ENCODE peak calls at places on chromosomes 3 and 15, in five cellular contexts. E, G, B, V and C are unnamed samples.

GRCh38 chr15:89781891-89782618 is 5.9 kb downstream of the MESP2 start:
- DNase-seq in E (no peak), G (peak), B (peak), V (no peak), C (peak)

GRCh38 chr3:37984596-37984995 is 6.0 kb upstream of the VILL start:
- DNase-seq in E (no peak), G (no peak), B (no peak), V (no peak), C (no peak)

GRCh38 chr3:139586420-139587017 is 47.0 kb upstream of the RBP1 start:
- DNase-seq in E (no peak), G (no peak), B (no peak), V (no peak), C (no peak)

GRCh38 chr15:101255615-101256350 is 3.9 kb upstream of the CHSY1 start:
- DNase-seq in E (no peak), G (no peak), B (peak), V (no peak), C (no peak)

GRCh38 chr3:14508966-14509795 is 31.0 kb downstream of the GRIP2 start:
- DNase-seq in E (peak), G (peak), B (peak), V (peak), C (peak)

GRCh38 chr3:16366581-16366980 is 101.6 kb downstream of the OXNAD1 start:
- DNase-seq in E (no peak), G (no peak), B (no peak), V (no peak), C (no peak)

GRCh38 chr3:56890448-56891083 is 88.8 kb upstream of the ARHGEF3 start:
- DNase-seq in E (no peak), G (no peak), B (no peak), V (no peak), C (no peak)

GRCh38 chr3:120425877-120426276 is 24.9 kb downstream of the FSTL1 start:
- DNase-seq in E (peak), G (no peak), B (peak), V (no peak), C (no peak)

GRCh38 chr3:72582211-72582878 is 265.9 kb downstream of the SHQ1 start:
- DNase-seq in E (no peak), G (no peak), B (peak), V (no peak), C (no peak)

GRCh38 chr15:63942486-63943365 is 103.6 kb downstream of the DAPK2 start:
- DNase-seq in E (no peak), G (no peak), B (no peak), V (peak), C (peak)

GRCh38 chr3:79339846-79340245 is 428.0 kb downstream of the ROBO1 start:
- DNase-seq in E (no peak), G (no peak), B (peak), V (no peak), C (no peak)

GRCh38 chr3:100650651-100651611 is 41.5 kb downstream of the ADGRG7 start:
- DNase-seq in E (no peak), G (no peak), B (no peak), V (no peak), C (no peak)

GRCh38 chr3:186044973-186045372 is 63.9 kb downstream of the ETV5 start:
- DNase-seq in E (no peak), G (no peak), B (peak), V (no peak), C (no peak)

GRCh38 chr15:77644543-77645247 is 12.0 kb upstream of the LINGO1 start:
- DNase-seq in E (no peak), G (no peak), B (no peak), V (no peak), C (no peak)

GRCh38 chr15:57395292-57395691 is 19.0 kb downstream of the CGNL1 start:
- DNase-seq in E (no peak), G (no peak), B (peak), V (no peak), C (no peak)

GRCh38 chr15:93417156-93418077 is 328.4 kb upstream of the RGMA start:
- DNase-seq in E (peak), G (no peak), B (no peak), V (no peak), C (no peak)

GRCh38 chr15:74789171-74789627 is 7.3 kb downstream of the CSK start:
- DNase-seq in E (no peak), G (no peak), B (no peak), V (no peak), C (no peak)

GRCh38 chr3:29925150-29925549 is 644.3 kb downstream of the RBMS3 start:
- DNase-seq in E (no peak), G (no peak), B (no peak), V (no peak), C (no peak)

GRCh38 chr3:115804722-115805121 is 181.4 kb downstream of the GAP43 start:
- DNase-seq in E (no peak), G (no peak), B (no peak), V (no peak), C (no peak)

GRCh38 chr3:77467702-77468407 is 428.0 kb downstream of the ROBO2 start:
- DNase-seq in E (no peak), G (no peak), B (peak), V (no peak), C (no peak)

GRCh38 chr3:126659915-126660886 is 5.3 kb upstream of the TXNRD3 start:
- DNase-seq in E (no peak), G (no peak), B (no peak), V (no peak), C (no peak)

GRCh38 chr15:39919740-39920509 is at the start of gene GPR176:
- DNase-seq in E (peak), G (peak), B (peak), V (peak), C (peak)

GRCh38 chr15:38069506-38069905 is 135.1 kb downstream of the TMCO5A start:
- DNase-seq in E (no peak), G (no peak), B (peak), V (no peak), C (no peak)

GRCh38 chr15:70715840-70716510 is 47.4 kb downstream of the UACA start:
- DNase-seq in E (no peak), G (no peak), B (no peak), V (no peak), C (no peak)

GRCh38 chr3:111735912-111736311 is 123.2 kb upstream of the PHLDB2 start:
- DNase-seq in E (no peak), G (no peak), B (no peak), V (no peak), C (no peak)

GRCh38 chr15:38145671-38146111 is 106.9 kb upstream of the SPRED1 start:
- DNase-seq in E (peak), G (no peak), B (no peak), V (no peak), C (no peak)

GRCh38 chr15:64749999-64750657 is 25.3 kb downstream of the RBPMS2 start:
- DNase-seq in E (no peak), G (no peak), B (no peak), V (no peak), C (no peak)

GRCh38 chr3:160869825-160870224 is 113.8 kb downstream of the PPM1L start:
- DNase-seq in E (peak), G (no peak), B (peak), V (no peak), C (no peak)

GRCh38 chr3:164048451-164048850 is 1029.8 kb downstream of the SI start:
- DNase-seq in E (no peak), G (no peak), B (no peak), V (no peak), C (no peak)